ENCODE peak calls at places on chromosome 21, in five cellular contexts. I is tibial artery, B is neural progenitor cell, G is GM23248, V is heart left ventricle. K is an unnamed sample.
A peak's percentile ranks its signal among the peaks of the same experiment; 100 is the strongest.

GRCh38 chr21:24076179-24076578 is 1531.1 kb downstream of the MRPL39 start:
- DNase-seq in V (no peak), G (no peak), I (no peak), B (no peak), K (peak; percentile 2)

GRCh38 chr21:45542242-45542666 is at the start of gene SLC19A1:
- DNase-seq in G (peak; percentile 86), V (peak; percentile 70), B (peak; percentile 82), I (peak; percentile 40), K (peak; percentile 51)

GRCh38 chr21:45631540-45631939 is 12.0 kb upstream of the PCBP3 start:
- DNase-seq in V (no peak), I (no peak), G (no peak), B (no peak), K (no peak)

GRCh38 chr21:25107708-25108107 is 499.6 kb downstream of the MRPL39 start:
- DNase-seq in I (no peak), B (no peak), G (peak; percentile 61), V (no peak), K (peak; percentile 98)

GRCh38 chr21:45562965-45563364 is 20.7 kb upstream of the SLC19A1 start:
- DNase-seq in V (no peak), B (no peak), G (no peak), I (no peak), K (peak; percentile 17)

GRCh38 chr21:46639489-46640386 is 4.3 kb downstream of the PRMT2 start:
- DNase-seq in I (no peak), G (peak; percentile 64), B (no peak), V (no peak), K (peak; percentile 49)

GRCh38 chr21:25979845-25980433 is 190.6 kb downstream of the APP start:
- DNase-seq in G (no peak), V (no peak), I (no peak), B (no peak), K (no peak)

GRCh38 chr21:38679531-38679930 is 126.2 kb upstream of the ETS2 start:
- DNase-seq in I (no peak), V (no peak), G (peak; percentile 83), B (no peak), K (peak; percentile 45)

GRCh38 chr21:20994790-20995189 is 3.4 kb upstream of the NCAM2 start:
- DNase-seq in B (no peak), V (no peak), G (no peak), I (no peak), K (no peak)

GRCh38 chr21:30044447-30045064 is 104.8 kb upstream of the GRIK1 start:
- DNase-seq in G (peak; percentile 28), V (no peak), I (no peak), B (peak; percentile 31), K (peak; percentile 25)

GRCh38 chr21:37455504-37455911 is 88.9 kb downstream of the DYRK1A start:
- DNase-seq in I (no peak), B (no peak), V (no peak), G (peak; percentile 41), K (peak; percentile 28)

GRCh38 chr21:33892853-33893252 is 22.8 kb downstream of the ATP5PO start:
- DNase-seq in V (no peak), B (peak; percentile 65), G (no peak), I (no peak), K (no peak)

GRCh38 chr21:27425574-27425973 is 458.7 kb upstream of the ADAMTS5 start:
- DNase-seq in B (no peak), G (peak; percentile 77), V (no peak), I (no peak), K (peak; percentile 55)

GRCh38 chr21:37220433-37220980 is 46.6 kb downstream of the VPS26C start:
- DNase-seq in B (no peak), V (no peak), G (peak; percentile 69), I (no peak), K (peak; percentile 64)

GRCh38 chr21:21045538-21045937 is 47.3 kb downstream of the NCAM2 start:
- DNase-seq in B (no peak), V (no peak), G (no peak), I (no peak), K (peak; percentile 37)

GRCh38 chr21:24225432-24225831 is 1381.8 kb downstream of the MRPL39 start:
- DNase-seq in G (no peak), I (no peak), V (no peak), B (no peak), K (peak; percentile 26)

GRCh38 chr21:40658237-40658636 is 188.7 kb downstream of the DSCAM start:
- DNase-seq in I (no peak), V (no peak), G (no peak), B (no peak), K (no peak)

GRCh38 chr21:46295996-46296752 is 10.0 kb downstream of the YBEY start:
- DNase-seq in V (peak; percentile 93), B (no peak), I (peak; percentile 86), G (peak; percentile 92), K (peak; percentile 40)

GRCh38 chr21:46119565-46120271 is 21.8 kb downstream of the COL6A2 start:
- DNase-seq in G (no peak), V (peak; percentile 23), B (no peak), I (no peak), K (no peak)

GRCh38 chr21:14876464-14876863 is 188.3 kb downstream of the NRIP1 start:
- DNase-seq in V (no peak), I (no peak), B (no peak), G (no peak), K (no peak)

GRCh38 chr21:25903599-25903998 is 168.8 kb downstream of the GABPA start:
- DNase-seq in I (no peak), V (no peak), B (no peak), G (no peak), K (no peak)

GRCh38 chr21:40765771-40766170 is 81.2 kb downstream of the DSCAM start:
- DNase-seq in B (no peak), V (no peak), G (no peak), I (no peak), K (no peak)

GRCh38 chr21:33643658-33644311 is 1.5 kb downstream of the ITSN1 start:
- DNase-seq in V (no peak), B (peak; percentile 68), I (no peak), G (peak; percentile 44), K (peak; percentile 29)

GRCh38 chr21:44508711-44509445 is 31.1 kb downstream of the KRTAP10-1 start:
- DNase-seq in I (no peak), G (no peak), V (no peak), B (no peak), K (no peak)

GRCh38 chr21:44506279-44507255 is 33.4 kb downstream of the KRTAP10-1 start:
- DNase-seq in G (no peak), V (no peak), B (peak; percentile 33), I (no peak), K (no peak)

GRCh38 chr21:44508426-44508710 is 31.6 kb downstream of the KRTAP10-1 start:
- DNase-seq in V (no peak), G (no peak), I (no peak), B (no peak), K (no peak)

GRCh38 chr21:44509539-44509938 is 30.5 kb downstream of the KRTAP10-1 start:
- DNase-seq in I (no peak), B (no peak), G (peak; percentile 55), V (peak; percentile 91), K (no peak)

DNA sequence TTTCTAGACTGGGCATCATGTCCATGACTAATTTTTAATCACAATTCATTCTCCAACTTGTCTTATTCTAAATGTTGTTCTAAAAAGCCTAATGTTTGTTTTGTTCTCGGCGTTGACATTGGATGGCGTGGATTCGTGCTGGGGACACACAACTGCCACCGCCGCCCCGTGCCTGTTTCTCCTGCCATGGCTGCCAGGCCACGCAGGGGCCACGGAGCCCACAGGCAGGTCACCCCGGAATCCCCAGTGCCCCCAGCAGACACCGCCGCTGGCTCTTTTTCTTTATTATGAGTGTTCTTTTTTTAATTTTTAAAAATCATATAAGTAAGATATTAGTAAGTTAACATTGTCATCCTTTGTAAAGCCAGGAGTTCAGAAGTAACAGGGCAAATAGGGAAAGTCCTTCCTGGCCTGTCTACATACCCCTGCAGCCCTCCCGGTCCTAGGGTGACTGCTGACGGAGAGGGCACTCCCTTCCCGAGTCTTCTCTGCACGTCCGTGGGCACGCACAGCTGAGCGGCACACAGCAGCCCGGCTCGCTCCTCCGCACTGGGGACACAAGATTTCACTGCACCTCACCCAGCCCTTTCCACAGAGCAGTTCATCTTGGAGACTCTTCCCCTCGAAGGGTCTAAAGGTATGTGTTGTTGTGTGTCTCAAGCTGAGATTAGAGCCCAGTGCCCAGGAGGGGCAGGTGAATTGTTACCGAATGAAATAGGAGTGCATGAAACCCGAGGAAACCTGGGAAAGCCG is 32.1 kb downstream of the KRTAP10-1 start:
- DNase-seq in V (no peak), I (no peak), G (no peak), B (no peak), K (no peak)
- H3K4me1 ChIP-seq in V (no peaks in the 10 kb centered on the region), I (peaks cover 5% of the 10 kb centered on the region), G (no peaks in the 10 kb centered on the region), B (peaks cover 7% of the 10 kb centered on the region), K (no peaks in the 10 kb centered on the region)

GRCh38 chr21:17782051-17782450 is 37.1 kb downstream of the C21orf91 start:
- DNase-seq in G (no peak), V (no peak), B (no peak), I (no peak), K (no peak)

GRCh38 chr21:17781524-17781923 is 37.6 kb downstream of the C21orf91 start:
- DNase-seq in I (no peak), V (no peak), B (no peak), G (no peak), K (no peak)

GRCh38 chr21:17784604-17785402 is 34.4 kb downstream of the C21orf91 start:
- DNase-seq in V (no peak), B (no peak), I (no peak), G (no peak), K (peak; percentile 80)

GRCh38 chr21:17783816-17784598 is 35.1 kb downstream of the C21orf91 start:
- DNase-seq in B (no peak), G (no peak), V (no peak), I (no peak), K (no peak)

GRCh38 chr21:17783003-17783402 is 36.2 kb downstream of the C21orf91 start:
- DNase-seq in I (no peak), V (no peak), B (no peak), G (no peak), K (no peak)
- H3K27ac ChIP-seq in I (no peak overlapping the region), V (no peak overlapping the region), B (no peak overlapping the region), G (no peak overlapping the region), K (no peak overlapping the region)

GRCh38 chr21:42113926-42114409 is 42.9 kb downstream of the UMODL1 start:
- DNase-seq in I (peak; percentile 63), B (no peak), G (peak; percentile 88), V (no peak), K (no peak)
- H3K4me1 ChIP-seq in I (no peaks in the 10 kb centered on the region), B (no peaks in the 10 kb centered on the region), G (peaks cover 15% of the 10 kb centered on the region), V (peaks cover 8% of the 10 kb centered on the region), K (peaks cover 2% of the 10 kb centered on the region)

DNA sequence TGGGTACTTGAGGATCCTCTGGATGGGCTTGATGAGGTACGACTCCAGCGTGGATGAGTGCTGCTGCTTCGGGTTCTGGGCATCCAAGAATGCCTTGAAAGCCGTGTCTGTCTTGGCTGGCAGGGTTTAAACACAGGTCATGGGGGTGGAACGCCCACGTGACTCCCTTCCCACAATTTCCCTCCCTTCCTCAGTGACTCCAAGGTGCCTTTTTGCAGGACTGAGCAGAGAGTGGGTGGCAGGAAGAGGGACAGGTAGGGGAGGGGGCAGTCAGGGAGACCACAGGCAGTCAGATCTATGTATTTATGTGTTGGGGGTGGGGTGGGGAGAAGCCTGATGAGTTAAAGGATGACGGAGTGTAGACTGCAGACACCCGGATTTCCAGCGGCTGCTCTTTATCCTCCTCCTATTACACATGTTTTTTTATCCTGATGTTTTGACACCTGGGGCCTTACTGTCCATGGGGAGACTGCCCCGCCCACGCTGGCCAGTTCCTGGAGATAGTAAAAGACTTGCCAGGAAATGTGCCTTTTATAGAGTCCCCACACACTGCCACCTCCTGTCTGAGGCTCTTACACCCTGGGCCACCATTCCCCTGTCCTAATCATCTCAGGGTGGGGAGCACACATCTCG is 103.2 kb upstream of the KRTAP19-8 start:
- DNase-seq in B (no peak), G (no peak), V (no peak), I (no peak), K (no peak)
- H3K27ac ChIP-seq in B (no peak overlapping the region), G (no peak overlapping the region), V (no peak overlapping the region), I (no peak overlapping the region), K (no peak overlapping the region)

K was measured in fibroblast of lung.